ENCODE peak calls at places on chromosomes 12 and 14, in five cellular contexts. S is CD8-positive, alpha-beta memory T cell; J is transverse colon; F is prostate gland; U is CD4-positive, CD25-positive, alpha-beta regulatory T cell. O is an unnamed sample.
A peak's percentile ranks its signal among the peaks of the same experiment; 100 is the strongest.

GRCh38 chr12:32454075-32454474 is 54.7 kb downstream of the FGD4 start:
- DNase-seq in F (no peak), J (no peak), S (no peak), U (no peak), O (no peak)

GRCh38 chr12:121352053-121353018 is at the start of gene ANAPC5:
- DNase-seq in F (peak; percentile 96), U (peak; percentile 98), S (peak; percentile 92), J (peak; percentile 95), O (peak; percentile 90)

GRCh38 chr12:1551496-1551895 is 42.9 kb downstream of the FBXL14 start:
- DNase-seq in S (no peak), J (no peak), U (no peak), F (no peak), O (no peak)

GRCh38 chr12:7937867-7938506 is 2.0 kb upstream of the SLC2A3 start:
- DNase-seq in J (no peak), F (no peak), S (no peak), U (peak; percentile 67), O (no peak)

GRCh38 chr14:30808576-30808975 is 65.8 kb upstream of the COCH start:
- DNase-seq in J (no peak), F (no peak), S (no peak), U (no peak), O (no peak)

GRCh38 chr12:85310025-85310424 is 30.0 kb downstream of the ALX1 start:
- DNase-seq in U (no peak), F (no peak), J (no peak), S (no peak), O (no peak)

GRCh38 chr12:32549675-32550079 is 129.4 kb upstream of the DNM1L start:
- DNase-seq in U (no peak), F (no peak), J (no peak), S (no peak), O (no peak)

GRCh38 chr12:85779768-85780167 is 56.4 kb downstream of the RASSF9 start:
- DNase-seq in S (no peak), F (no peak), J (no peak), U (no peak), O (no peak)

GRCh38 chr12:46517579-46517962 is 145.0 kb upstream of the SLC38A2 start:
- DNase-seq in U (no peak), J (no peak), F (no peak), S (no peak), O (no peak)

GRCh38 chr12:113464852-113465719 is 6.6 kb downstream of the LHX5 start:
- DNase-seq in J (no peak), U (no peak), F (no peak), S (no peak), O (no peak)

GRCh38 chr12:116346222-116346621 is 68.7 kb upstream of the MED13L start:
- DNase-seq in F (no peak), U (no peak), J (no peak), S (no peak), O (no peak)

GRCh38 chr12:29691146-29691854 is 92.4 kb downstream of the TMTC1 start:
- DNase-seq in J (no peak), S (no peak), U (no peak), F (no peak), O (no peak)

GRCh38 chr12:76768566-76768965 is 4.7 kb downstream of the ZDHHC17 start:
- DNase-seq in U (no peak), S (no peak), F (no peak), J (no peak), O (no peak)

GRCh38 chr12:107537464-107538119 is 148.0 kb upstream of the PWP1 start:
- DNase-seq in J (no peak), U (no peak), F (no peak), S (no peak), O (no peak)

GRCh38 chr12:49358548-49359141 is 8.6 kb upstream of the SPATS2 start:
- DNase-seq in U (peak; percentile 81), S (peak; percentile 67), J (peak; percentile 56), F (no peak), O (no peak)

GRCh38 chr12:3227076-3227975 is 150.1 kb downstream of the TSPAN9 start:
- DNase-seq in F (no peak), J (no peak), U (no peak), S (no peak), O (no peak)

GRCh38 chr12:4796218-4796617 is 76.0 kb downstream of the GALNT8 start:
- DNase-seq in U (no peak), S (no peak), F (no peak), J (no peak), O (no peak)

GRCh38 chr14:92121207-92121669 is 268 bp downstream of the NDUFB1 start:
- DNase-seq in S (no peak), U (peak; percentile 56), F (peak; percentile 25), J (peak; percentile 39), O (no peak)

GRCh38 chr14:63956326-63956725 is 103.5 kb downstream of the SYNE2 start:
- DNase-seq in U (no peak), J (no peak), F (no peak), S (no peak), O (no peak)

GRCh38 chr12:128267651-128268347 is 829 bp downstream of the TMEM132C start:
- DNase-seq in F (no peak), S (no peak), J (no peak), U (no peak), O (no peak)

GRCh38 chr12:51972849-51973273 is 21.4 kb downstream of the ACVR1B start:
- DNase-seq in S (peak; percentile 65), F (no peak), J (peak; percentile 45), U (peak; percentile 24), O (peak; percentile 61)

GRCh38 chr12:110765144-110765543 is 22.5 kb upstream of the PPP1CC start:
- DNase-seq in U (no peak), J (peak; percentile 32), S (no peak), F (no peak), O (no peak)

GRCh38 chr14:100103261-100104005 is 38.2 kb downstream of the EVL start:
- DNase-seq in S (peak; percentile 50), F (no peak), U (peak; percentile 61), J (no peak), O (no peak)

GRCh38 chr14:54133896-54134295 is 177.3 kb upstream of the BMP4 start:
- DNase-seq in F (no peak), S (no peak), U (no peak), J (no peak), O (no peak)

GRCh38 chr14:33733310-33733709 is 217.6 kb downstream of the EGLN3 start:
- DNase-seq in J (no peak), S (no peak), F (no peak), U (no peak), O (no peak)

GRCh38 chr14:30389134-30389900 is 169.6 kb upstream of the G2E3 start:
- DNase-seq in S (no peak), J (no peak), U (no peak), F (peak; percentile 8), O (no peak)

GRCh38 chr12:24537241-24537860 is 411.6 kb downstream of the BCAT1 start:
- DNase-seq in U (no peak), S (no peak), J (no peak), F (no peak), O (no peak)

GRCh38 chr12:24544368-24544767 is 404.5 kb downstream of the BCAT1 start:
- DNase-seq in S (no peak), U (no peak), J (no peak), F (no peak), O (no peak)

GRCh38 chr12:24535334-24536019 is 413.4 kb downstream of the BCAT1 start:
- DNase-seq in U (no peak), J (no peak), S (no peak), F (no peak), O (no peak)

GRCh38 chr12:24541193-24541871 is 407.6 kb downstream of the BCAT1 start:
- DNase-seq in U (no peak), F (no peak), J (no peak), S (no peak), O (no peak)

DNA sequence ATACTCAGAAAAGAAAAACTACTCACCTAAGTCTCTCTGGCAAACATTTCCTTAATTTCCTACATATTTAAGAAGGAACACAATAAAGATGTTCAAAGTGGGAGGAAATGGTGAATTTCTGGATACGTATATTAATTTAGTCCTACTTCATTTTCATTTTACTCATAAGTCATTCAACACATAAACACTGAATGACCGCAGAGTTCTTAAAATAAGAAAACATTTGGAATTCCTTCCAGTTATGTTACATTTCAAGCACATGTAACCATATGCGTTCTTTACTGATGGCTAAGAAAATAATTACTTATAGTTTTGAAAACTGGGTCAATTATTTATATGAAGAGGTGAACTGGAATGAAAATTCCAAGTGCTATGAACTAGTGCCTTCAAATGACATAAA is 409.3 kb downstream of the BCAT1 start:
- DNase-seq in F (no peak), U (no peak), J (no peak), S (no peak), O (no peak)
- H3K4me1 ChIP-seq in F (no peaks in the 10 kb centered on the region), U (no peaks in the 10 kb centered on the region), J (peaks cover 7% of the 10 kb centered on the region), S (no peaks in the 10 kb centered on the region), O (no peaks in the 10 kb centered on the region)

GRCh38 chr12:104011265-104011664 is 38.7 kb downstream of the GLT8D2 start:
- DNase-seq in F (no peak), J (no peak), S (no peak), U (no peak), O (no peak)
- H3K27ac ChIP-seq in F (no peak overlapping the region), J (no peak overlapping the region), S (no peak overlapping the region), U (no peak overlapping the region), O (no peak overlapping the region)

DNA sequence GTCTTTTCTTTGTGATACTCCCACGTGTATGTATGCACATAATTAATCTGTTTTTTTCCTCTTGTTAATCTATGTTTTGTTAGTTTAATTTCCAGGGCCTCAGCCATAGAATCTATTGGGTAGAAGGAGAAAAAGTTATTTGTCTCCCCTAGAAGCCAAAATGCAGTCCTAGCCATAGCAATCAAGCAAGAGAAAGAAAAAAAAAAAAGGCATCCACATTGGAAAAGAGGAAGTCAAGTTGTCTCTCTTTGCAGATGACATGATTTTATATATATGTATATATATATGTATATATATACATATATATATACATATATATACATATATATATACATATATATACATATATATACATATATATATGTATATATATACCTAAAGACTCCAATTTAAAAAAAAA is 25.3 kb upstream of the ETV6 start:
- DNase-seq in S (no peak), F (no peak), J (no peak), U (no peak), O (no peak)
- H3K4me3 ChIP-seq in S (no peak overlapping the region), F (no peak overlapping the region), J (no peak overlapping the region), U (no peak overlapping the region), O (no peak overlapping the region)

DNA sequence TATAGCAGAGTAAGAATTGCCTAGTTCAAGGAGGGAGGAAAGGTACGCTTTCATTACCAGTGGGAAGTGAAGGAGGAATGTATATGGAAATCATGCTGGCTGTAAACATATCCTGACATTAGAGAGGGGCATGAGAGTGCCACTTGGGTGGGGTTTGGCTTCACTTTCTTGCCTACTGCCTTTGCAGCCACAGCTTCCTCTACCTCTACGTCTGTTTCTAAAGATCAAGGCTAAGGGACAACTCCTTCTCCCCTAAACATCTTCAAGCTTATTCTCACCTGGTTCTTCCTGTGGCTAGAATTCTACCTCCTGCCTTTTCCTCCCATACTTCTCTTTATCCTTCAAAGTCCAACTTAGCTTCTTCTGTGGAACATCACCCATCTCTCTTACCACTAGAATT is 58.0 kb downstream of the SUSD6 start:
- DNase-seq in F (no peak), S (no peak), U (peak; percentile 55), J (no peak), O (no peak)
- H3K4me1 ChIP-seq in F (peaks cover 13% of the 10 kb centered on the region), S (peaks cover 57% of the 10 kb centered on the region), U (peaks cover 66% of the 10 kb centered on the region), J (peaks cover 92% of the 10 kb centered on the region), O (peaks cover 44% of the 10 kb centered on the region)

O was measured in naive thymus-derived CD4-positive, alpha-beta T cell.